ENCODE peak calls at places on chromosomes 13 and 19, in ten cellular contexts. G, O, K, X, N, E, M, C, A and Y are unnamed samples.

GRCh38 chr13:87820221-87820620 is 149.1 kb downstream of the SLITRK5 start:
- DNase-seq in M (no peak), O (no peak), G (no peak), X (no peak), N (no peak), C (no peak), K (no peak), E (no peak), A (no peak), Y (no peak)

GRCh38 chr13:47087841-47088240 is 191.0 kb upstream of the HTR2A start:
- DNase-seq in M (no peak), K (peak; percentile 85), X (no peak), O (no peak), C (peak; percentile 81), A (no peak), E (no peak), G (no peak), N (no peak), Y (no peak)

GRCh38 chr19:57559008-57559403 is 657 bp downstream of the ZNF550 start:
- DNase-seq in N (no peak), K (peak; percentile 18), M (peak; percentile 42), O (peak; percentile 30), G (no peak), A (no peak), C (no peak), E (no peak), X (no peak), Y (peak; percentile 57)

GRCh38 chr13:53249236-53249635 is 220.6 kb downstream of the OLFM4 start:
- DNase-seq in E (no peak), N (no peak), M (no peak), G (no peak), C (no peak), A (no peak), O (no peak), X (no peak), K (no peak), Y (no peak)

GRCh38 chr13:98275711-98276171 is 98.7 kb upstream of the RNF113B start:
- DNase-seq in N (no peak), K (no peak), G (no peak), O (no peak), X (no peak), A (no peak), C (no peak), E (no peak), M (no peak), Y (no peak)

GRCh38 chr19:31092189-31092753 is 257.0 kb downstream of the TSHZ3 start:
- DNase-seq in G (no peak), M (no peak), O (no peak), E (peak; percentile 3), N (no peak), K (no peak), A (no peak), C (no peak), X (no peak), Y (peak; percentile 23)

GRCh38 chr13:24184265-24184841 is 23.8 kb downstream of the SPATA13 start:
- DNase-seq in O (no peak), G (no peak), A (no peak), C (no peak), K (no peak), X (no peak), N (no peak), M (no peak), E (no peak), Y (no peak)

GRCh38 chr13:113914333-113915011 is 50.6 kb upstream of the GAS6 start:
- DNase-seq in A (no peak), M (no peak), K (no peak), E (no peak), G (no peak), C (no peak), O (no peak), X (no peak), N (peak; percentile 38), Y (no peak)

GRCh38 chr19:9043524-9043923 is 33.3 kb upstream of the MUC16 start:
- DNase-seq in K (peak; percentile 51), O (no peak), M (no peak), C (no peak), X (no peak), E (no peak), N (no peak), A (no peak), G (no peak), Y (no peak)

GRCh38 chr19:10784257-10784656 is 51.8 kb downstream of the TMED1 start:
- DNase-seq in O (no peak), A (no peak), M (no peak), K (no peak), C (no peak), E (peak; percentile 14), G (no peak), X (no peak), N (no peak), Y (peak; percentile 55)

GRCh38 chr13:23087884-23088283 is 92.9 kb upstream of the SGCG start:
- DNase-seq in N (no peak), C (peak; percentile 20), X (no peak), K (peak; percentile 1), M (peak; percentile 10), O (no peak), A (peak; percentile 45), E (no peak), G (no peak), Y (peak; percentile 32)

GRCh38 chr19:35142531-35143230 is 374 bp upstream of the FXYD7 start:
- DNase-seq in E (no peak), N (no peak), X (no peak), O (no peak), K (no peak), G (peak; percentile 80), A (no peak), C (no peak), M (peak; percentile 68), Y (no peak)

GRCh38 chr19:35063940-35064818 is 22.7 kb downstream of the HPN start:
- DNase-seq in E (no peak), O (peak; percentile 76), N (no peak), A (no peak), K (peak; percentile 75), G (no peak), C (peak; percentile 84), M (no peak), X (no peak), Y (peak; percentile 48)

GRCh38 chr13:78241278-78241919 is 322.8 kb upstream of the EDNRB start:
- DNase-seq in O (no peak), E (no peak), K (peak; percentile 12), X (no peak), N (no peak), A (peak; percentile 13), C (peak; percentile 11), G (peak; percentile 65), M (peak; percentile 11), Y (peak; percentile 14)

GRCh38 chr13:44423824-44424223 is 50.2 kb downstream of the SERP2 start:
- DNase-seq in M (no peak), N (no peak), A (no peak), C (no peak), E (no peak), O (no peak), K (no peak), G (no peak), X (no peak), Y (no peak)

GRCh38 chr19:7595466-7596133 is at the start of gene CAMSAP3:
- DNase-seq in A (peak; percentile 13), X (no peak), K (peak; percentile 1), G (peak; percentile 85), N (no peak), E (no peak), M (peak; percentile 43), O (peak; percentile 38), C (no peak), Y (peak; percentile 47)

DNA sequence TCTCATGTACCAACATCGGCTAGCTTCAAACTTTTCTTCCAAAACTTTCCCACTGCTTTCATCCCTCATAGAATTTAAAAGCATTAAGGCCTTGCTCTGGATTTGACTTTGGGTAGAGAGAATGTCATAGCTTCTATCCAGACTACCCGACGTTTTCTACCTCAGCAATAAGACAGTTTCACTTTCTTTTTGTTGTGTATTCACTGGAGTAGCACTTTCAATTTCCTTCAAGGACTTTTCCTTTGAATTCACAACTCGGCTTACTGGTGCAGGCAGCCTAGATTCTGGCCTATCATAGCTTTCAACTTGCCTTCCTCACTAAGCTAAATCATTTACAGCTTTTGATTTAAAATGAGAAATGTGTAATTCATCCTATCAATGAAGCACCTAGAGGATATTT is 420.4 kb upstream of the GPC6 start:
- DNase-seq in K (peak; percentile 26), A (no peak), N (no peak), G (no peak), O (no peak), M (peak; percentile 35), X (no peak), E (no peak), C (no peak), Y (peak; percentile 17)
- H3K4me3 ChIP-seq in K (peak overlapping the region; percentile 36), A (no peak overlapping the region), N (peak overlapping the region; percentile 29), G (peak overlapping the region; percentile 52), O (no peak overlapping the region), M (peak overlapping the region; percentile 61), X (peak overlapping the region; percentile 9), E (peak overlapping the region; percentile 26), C (peak overlapping the region; percentile 3), Y (no peak overlapping the region)

GRCh38 chr19:3198901-3199700 is 13.4 kb downstream of the NCLN start:
- DNase-seq in M (no peak), X (no peak), N (no peak), O (no peak), A (no peak), G (no peak), K (no peak), C (no peak), E (no peak), Y (no peak)
- H3K36me3 ChIP-seq in M (peaks cover 3% of the 10 kb centered on the region), X (no peaks in the 10 kb centered on the region), N (peaks cover 7% of the 10 kb centered on the region), O (peaks cover 12% of the 10 kb centered on the region), A (peaks cover 23% of the 10 kb centered on the region), G (peaks cover 15% of the 10 kb centered on the region), K (peaks cover 5% of the 10 kb centered on the region), C (peaks cover 26% of the 10 kb centered on the region), E (peaks cover 33% of the 10 kb centered on the region), Y (no peaks in the 10 kb centered on the region)

GRCh38 chr19:45972081-45972943 is 1.4 kb downstream of the NOVA2 start:
- DNase-seq in N (no peak), O (no peak), E (no peak), G (no peak), M (peak; percentile 64), X (no peak), C (no peak), K (peak; percentile 3), A (no peak), Y (no peak)
- H3K4me3 ChIP-seq in N (peak overlapping the region; percentile 57), O (no peak overlapping the region), E (peak overlapping the region; percentile 34), G (peak overlapping the region; percentile 46), M (no peak overlapping the region), X (peak overlapping the region; percentile 32), C (no peak overlapping the region), K (no peak overlapping the region), A (peak overlapping the region; percentile 50), Y (no peak overlapping the region)

GRCh38 chr13:30634838-30635237 is 17.1 kb downstream of the USPL1 start:
- DNase-seq in N (no peak), K (no peak), M (no peak), G (no peak), A (no peak), X (no peak), E (no peak), C (no peak), O (no peak), Y (no peak)

GRCh38 chr13:30639671-30640070 is 22.0 kb downstream of the USPL1 start:
- DNase-seq in X (no peak), N (no peak), K (peak; percentile 71), M (no peak), G (no peak), A (no peak), O (no peak), E (no peak), C (peak; percentile 36), Y (no peak)

DNA sequence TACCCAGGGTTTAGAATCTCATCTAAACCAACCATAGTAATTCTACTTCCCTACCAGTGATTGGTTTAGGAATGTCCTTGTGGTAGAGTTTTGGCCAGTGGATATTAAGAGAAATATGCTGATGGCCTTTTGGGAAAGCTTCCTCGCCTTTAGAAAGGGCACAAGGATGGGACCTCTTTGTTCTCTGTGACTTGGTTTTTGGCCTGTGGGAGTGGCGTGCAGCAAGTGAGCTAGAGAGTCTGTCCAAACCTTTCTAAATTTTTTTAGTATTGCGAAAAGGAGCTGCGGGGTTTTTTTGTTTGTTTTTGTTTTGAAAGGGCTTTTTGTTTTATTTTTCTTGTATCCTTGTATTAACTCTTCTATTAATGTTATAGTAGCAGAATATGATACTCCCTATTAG is 20.6 kb downstream of the USPL1 start:
- DNase-seq in M (no peak), X (no peak), C (no peak), E (no peak), K (no peak), G (no peak), N (no peak), A (no peak), O (no peak), Y (no peak)
- H3K36me3 ChIP-seq in M (peaks cover 60% of the 10 kb centered on the region), X (no peaks in the 10 kb centered on the region), C (peaks cover 22% of the 10 kb centered on the region), E (peaks cover 33% of the 10 kb centered on the region), K (peaks cover 6% of the 10 kb centered on the region), G (peaks cover 39% of the 10 kb centered on the region), N (peaks cover 28% of the 10 kb centered on the region), A (no peaks in the 10 kb centered on the region), O (peaks cover 12% of the 10 kb centered on the region), Y (peaks cover 14% of the 10 kb centered on the region)